ENCODE peak calls at places on chromosomes 2 and 18, in nine cellular contexts. A is pancreas, G is glutamatergic neuron, M is mammary epithelial cell, D is AG09309, E is ascending aorta, J is hepatocyte, R is HFFc6, U is MM.1S. B is an unnamed sample.

GRCh38 chr2:120175000-120175581 is 48.1 kb downstream of the TMEM185B start:
- DNase-seq in J (peak; percentile 83), A (no peak), R (peak; percentile 56), U (peak; percentile 70), G (no peak), M (peak; percentile 47), E (no peak), D (peak; percentile 28), B (no peak)

GRCh38 chr2:128311216-128311754 is 7.4 kb downstream of the HS6ST1 start:
- DNase-seq in A (peak; percentile 35), M (no peak), D (no peak), G (no peak), E (no peak), R (no peak), J (no peak), U (no peak), B (peak; percentile 5)

GRCh38 chr18:10072659-10073309 is 159.0 kb downstream of the VAPA start:
- DNase-seq in J (no peak), D (peak; percentile 76), U (no peak), M (peak; percentile 68), R (peak; percentile 44), A (no peak), E (no peak), G (no peak), B (no peak)

GRCh38 chr2:121346886-121347285 is 61.9 kb upstream of the TFCP2L1 start:
- DNase-seq in U (no peak), E (no peak), M (no peak), G (no peak), D (no peak), A (no peak), J (no peak), R (no peak), B (no peak)

GRCh38 chr2:207363761-207364160 is 166.0 kb upstream of the CREB1 start:
- DNase-seq in A (no peak), D (no peak), J (no peak), M (no peak), G (no peak), R (no peak), E (no peak), U (no peak), B (no peak)

GRCh38 chr2:55875434-55876135 is 48.0 kb downstream of the EFEMP1 start:
- DNase-seq in U (peak; percentile 41), R (peak; percentile 41), D (no peak), J (no peak), M (no peak), A (no peak), E (no peak), G (no peak), B (no peak)

GRCh38 chr18:62372156-62372555 is 47.0 kb downstream of the TNFRSF11A start:
- DNase-seq in G (no peak), M (no peak), U (no peak), J (no peak), E (no peak), D (no peak), A (no peak), R (no peak), B (no peak)

GRCh38 chr2:205660521-205661124 is 21.7 kb upstream of the NRP2 start:
- DNase-seq in A (no peak), U (no peak), M (peak; percentile 81), E (no peak), G (no peak), J (no peak), R (peak; percentile 89), D (peak; percentile 89), B (no peak)

GRCh38 chr2:224807153-224807964 is 91.2 kb upstream of the CCDC195 start:
- DNase-seq in G (no peak), A (no peak), M (peak; percentile 73), U (no peak), R (no peak), E (no peak), J (no peak), D (no peak), B (no peak)

GRCh38 chr2:127498386-127498785 is 27.9 kb downstream of the IWS1 start:
- DNase-seq in U (no peak), G (no peak), J (no peak), R (peak; percentile 66), D (no peak), E (no peak), A (no peak), M (no peak), B (no peak)

GRCh38 chr18:36302676-36303075 is 5.2 kb downstream of the FHOD3 start:
- DNase-seq in D (no peak), E (no peak), M (no peak), G (no peak), R (peak; percentile 31), J (no peak), A (no peak), U (no peak), B (no peak)

GRCh38 chr2:136874258-136874657 is 108.9 kb downstream of the THSD7B start:
- DNase-seq in G (no peak), J (peak; percentile 36), R (no peak), E (no peak), M (no peak), U (peak; percentile 29), A (no peak), D (no peak), B (no peak)

GRCh38 chr2:221649045-221649444 is 76.9 kb upstream of the EPHA4 start:
- DNase-seq in R (no peak), D (no peak), A (no peak), E (peak; percentile 65), M (no peak), U (no peak), J (peak; percentile 11), G (no peak), B (no peak)

GRCh38 chr2:12721571-12722444 is 5.1 kb downstream of the TRIB2 start:
- DNase-seq in G (no peak), A (no peak), E (no peak), M (peak; percentile 69), U (no peak), D (peak; percentile 97), R (no peak), J (no peak), B (no peak)

GRCh38 chr2:232781765-232782164 is 5.4 kb upstream of the KCNJ13 start:
- DNase-seq in U (peak; percentile 18), G (no peak), M (peak; percentile 85), R (peak; percentile 75), D (peak; percentile 52), J (peak; percentile 41), A (no peak), E (no peak), B (no peak)

GRCh38 chr18:48638451-48638850 is 99.6 kb downstream of the CTIF start:
- DNase-seq in D (no peak), J (no peak), M (no peak), E (no peak), R (no peak), U (no peak), G (peak; percentile 4), A (no peak), B (no peak)

GRCh38 chr18:48641981-48642380 is 103.2 kb downstream of the CTIF start:
- DNase-seq in G (peak; percentile 2), A (no peak), R (no peak), U (no peak), D (no peak), E (no peak), J (no peak), M (no peak), B (no peak)

GRCh38 chr18:48640566-48641270 is 101.9 kb downstream of the CTIF start:
- DNase-seq in R (no peak), M (no peak), E (no peak), J (no peak), G (peak; percentile 2), U (no peak), D (no peak), A (no peak), B (no peak)

GRCh38 chr18:48638896-48639771 is 100.3 kb downstream of the CTIF start:
- DNase-seq in M (no peak), G (peak; percentile 3), E (no peak), A (no peak), U (no peak), D (no peak), J (no peak), R (no peak), B (no peak)

GRCh38 chr18:48639772-48640432 is 101.1 kb downstream of the CTIF start:
- DNase-seq in J (no peak), R (no peak), M (peak; percentile 43), D (no peak), U (no peak), A (no peak), E (no peak), G (peak; percentile 17), B (no peak)
- TF ChIP-seq CTCF in J (no peak), R (peak; percentile 67), M (peak; percentile 32), D (peak; percentile 48), U (no peak), A (peak; percentile 9), E (no peak), G (peak; percentile 45), B (no peak)

GRCh38 chr2:50872543-50872942 is 159.4 kb downstream of the NRXN1 start:
- DNase-seq in D (no peak), A (no peak), E (no peak), U (no peak), M (no peak), J (no peak), G (no peak), R (no peak), B (no peak)
- TF ChIP-seq CTCF in D (no peak), A (no peak), E (no peak), U (no peak), M (peak; percentile 24), J (no peak), G (no peak), R (no peak), B (no peak)

GRCh38 chr18:12657849-12658829 is at the start of gene SPIRE1:
- DNase-seq in J (peak; percentile 85), D (no peak), G (peak; percentile 77), A (peak; percentile 78), U (peak; percentile 38), R (peak; percentile 31), E (peak; percentile 86), M (peak; percentile 64), B (no peak)
- TF ChIP-seq CTCF in J (no peak), D (no peak), G (no peak), A (no peak), U (no peak), R (peak; percentile 20), E (no peak), M (peak; percentile 16), B (no peak)

GRCh38 chr2:99066075-99066557 is 75.4 kb upstream of the C2orf15 start:
- DNase-seq in J (peak; percentile 51), D (peak; percentile 14), U (peak; percentile 81), R (peak; percentile 57), M (peak; percentile 49), E (no peak), A (no peak), G (no peak), B (no peak)

GRCh38 chr2:99072556-99072955 is 69.0 kb upstream of the C2orf15 start:
- DNase-seq in A (no peak), E (no peak), J (no peak), D (no peak), M (peak; percentile 25), U (no peak), R (no peak), G (no peak), B (no peak)

GRCh38 chr2:99067871-99068270 is 73.6 kb upstream of the C2orf15 start:
- DNase-seq in G (no peak), A (no peak), E (no peak), M (no peak), U (no peak), J (no peak), D (no peak), R (no peak), B (no peak)

DNA sequence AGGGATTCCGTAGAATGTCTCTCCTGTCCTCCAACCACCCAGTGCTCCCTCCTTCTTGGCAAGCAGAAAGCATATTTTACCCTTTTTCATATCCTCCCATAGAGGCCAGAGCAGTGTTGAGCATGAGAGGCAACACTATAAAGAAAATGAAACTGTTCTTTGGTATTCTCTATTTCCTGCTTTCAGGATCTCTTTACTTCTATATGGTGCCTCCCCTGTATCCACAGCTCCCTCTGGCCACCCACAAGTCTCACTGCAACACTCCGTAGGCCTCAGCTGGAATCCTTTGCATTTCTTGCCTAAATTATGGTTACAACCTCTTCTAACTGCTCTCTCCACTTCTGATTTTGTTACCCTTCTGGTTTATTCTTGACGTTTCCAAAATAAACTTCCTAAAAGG is 74.9 kb upstream of the C2orf15 start:
- DNase-seq in M (peak; percentile 46), D (peak; percentile 16), G (peak; percentile 25), J (peak; percentile 67), E (no peak), U (peak; percentile 87), R (peak; percentile 33), A (no peak), B (no peak)
- TF ChIP-seq CTCF in M (peak; percentile 72), D (peak; percentile 75), G (no peak), J (peak; percentile 42), E (no peak), U (peak; percentile 69), R (no peak), A (no peak), B (no peak)

B was measured in omental fat pad.